ENCODE peak calls at places on chromosomes 5 and 9, in six cellular contexts. One of them, this sample, is unnamed.

GRCh38 chr5:124257048-124257447 is 489.4 kb downstream of the ZNF608 start:
- DNase-seq in mucosa of descending colon: no peak
- DNase-seq in AG09319: no peak
- DNase-seq in omental fat pad: no peak
- DNase-seq in WERI-Rb-1: no peak
- DNase-seq in fibroblast of mammary gland: no peak
- DNase-seq in this sample: no peak

GRCh38 chr5:92518318-92518913 is 1062.6 kb downstream of the NR2F1-AS1 start:
- DNase-seq in omental fat pad: no peak
- DNase-seq in mucosa of descending colon: peak
- DNase-seq in fibroblast of mammary gland: peak
- DNase-seq in WERI-Rb-1: no peak
- DNase-seq in AG09319: no peak
- DNase-seq in this sample: peak

GRCh38 chr9:126894052-126894603 is 20.5 kb upstream of the RALGPS1 start:
- DNase-seq in AG09319: no peak
- DNase-seq in omental fat pad: no peak
- DNase-seq in mucosa of descending colon: no peak
- DNase-seq in fibroblast of mammary gland: peak
- DNase-seq in WERI-Rb-1: no peak
- DNase-seq in this sample: peak

GRCh38 chr9:117448066-117448465 is 33.2 kb upstream of the ASTN2 start:
- DNase-seq in WERI-Rb-1: no peak
- DNase-seq in mucosa of descending colon: no peak
- DNase-seq in AG09319: no peak
- DNase-seq in fibroblast of mammary gland: no peak
- DNase-seq in omental fat pad: no peak
- DNase-seq in this sample: no peak

GRCh38 chr5:5014836-5015235 is 125.3 kb upstream of the ADAMTS16 start:
- DNase-seq in mucosa of descending colon: no peak
- DNase-seq in omental fat pad: no peak
- DNase-seq in fibroblast of mammary gland: peak
- DNase-seq in WERI-Rb-1: no peak
- DNase-seq in AG09319: no peak
- DNase-seq in this sample: no peak

GRCh38 chr9:107455461-107456155 is 34.0 kb downstream of the KLF4 start:
- DNase-seq in WERI-Rb-1: no peak
- DNase-seq in omental fat pad: no peak
- DNase-seq in AG09319: no peak
- DNase-seq in mucosa of descending colon: no peak
- DNase-seq in fibroblast of mammary gland: no peak
- DNase-seq in this sample: no peak

GRCh38 chr5:142143878-142144277 is 35.3 kb downstream of the NDFIP1 start:
- DNase-seq in WERI-Rb-1: no peak
- DNase-seq in AG09319: no peak
- DNase-seq in mucosa of descending colon: no peak
- DNase-seq in fibroblast of mammary gland: peak
- DNase-seq in omental fat pad: no peak
- DNase-seq in this sample: no peak

GRCh38 chr9:105416840-105417239 is 31.0 kb upstream of the FSD1L start:
- DNase-seq in fibroblast of mammary gland: no peak
- DNase-seq in omental fat pad: no peak
- DNase-seq in mucosa of descending colon: no peak
- DNase-seq in AG09319: no peak
- DNase-seq in WERI-Rb-1: no peak
- DNase-seq in this sample: no peak

GRCh38 chr9:108894225-108894997 is 32.3 kb downstream of the ACTL7A start:
- DNase-seq in AG09319: no peak
- DNase-seq in mucosa of descending colon: no peak
- DNase-seq in fibroblast of mammary gland: no peak
- DNase-seq in omental fat pad: no peak
- DNase-seq in WERI-Rb-1: no peak
- DNase-seq in this sample: no peak

GRCh38 chr5:175922192-175922885 is 45.8 kb downstream of the THOC3 start:
- DNase-seq in WERI-Rb-1: no peak
- DNase-seq in mucosa of descending colon: no peak
- DNase-seq in AG09319: peak
- DNase-seq in omental fat pad: no peak
- DNase-seq in fibroblast of mammary gland: peak
- DNase-seq in this sample: peak

GRCh38 chr9:96219615-96220257 is 82.2 kb downstream of the HSD17B3 start:
- DNase-seq in omental fat pad: no peak
- DNase-seq in mucosa of descending colon: peak
- DNase-seq in AG09319: no peak
- DNase-seq in fibroblast of mammary gland: peak
- DNase-seq in WERI-Rb-1: peak
- DNase-seq in this sample: no peak

GRCh38 chr9:88722753-88723152 is 187.8 kb downstream of the NXNL2 start:
- DNase-seq in AG09319: no peak
- DNase-seq in WERI-Rb-1: no peak
- DNase-seq in mucosa of descending colon: no peak
- DNase-seq in fibroblast of mammary gland: no peak
- DNase-seq in omental fat pad: no peak
- DNase-seq in this sample: no peak

GRCh38 chr9:120151806-120152205 is 428.2 kb downstream of the CDK5RAP2 start:
- DNase-seq in fibroblast of mammary gland: no peak
- DNase-seq in mucosa of descending colon: no peak
- DNase-seq in AG09319: no peak
- DNase-seq in omental fat pad: no peak
- DNase-seq in WERI-Rb-1: peak
- DNase-seq in this sample: no peak

GRCh38 chr9:134403682-134404301 is 77.5 kb downstream of the RXRA start:
- DNase-seq in omental fat pad: no peak
- DNase-seq in AG09319: peak
- DNase-seq in fibroblast of mammary gland: peak
- DNase-seq in mucosa of descending colon: peak
- DNase-seq in WERI-Rb-1: no peak
- DNase-seq in this sample: peak

GRCh38 chr9:73081979-73082657 is 69.5 kb upstream of the ANXA1 start:
- DNase-seq in WERI-Rb-1: no peak
- DNase-seq in mucosa of descending colon: peak
- DNase-seq in AG09319: peak
- DNase-seq in omental fat pad: no peak
- DNase-seq in fibroblast of mammary gland: peak
- DNase-seq in this sample: peak

GRCh38 chr5:72066658-72067057 is 40.6 kb upstream of the MAP1B start:
- DNase-seq in fibroblast of mammary gland: peak
- DNase-seq in AG09319: peak
- DNase-seq in WERI-Rb-1: no peak
- DNase-seq in mucosa of descending colon: no peak
- DNase-seq in omental fat pad: no peak
- DNase-seq in this sample: no peak

GRCh38 chr9:89814340-89815040 is 209.7 kb downstream of the GADD45G start:
- DNase-seq in WERI-Rb-1: peak
- DNase-seq in AG09319: no peak
- DNase-seq in mucosa of descending colon: no peak
- DNase-seq in omental fat pad: no peak
- DNase-seq in fibroblast of mammary gland: peak
- DNase-seq in this sample: no peak

GRCh38 chr5:175889910-175890684 is 18.7 kb downstream of the CPLX2 start:
- DNase-seq in mucosa of descending colon: no peak
- DNase-seq in WERI-Rb-1: no peak
- DNase-seq in omental fat pad: no peak
- DNase-seq in AG09319: no peak
- DNase-seq in fibroblast of mammary gland: no peak
- DNase-seq in this sample: no peak

GRCh38 chr5:112109331-112109993 is 309.6 kb downstream of the EPB41L4A start:
- DNase-seq in AG09319: peak
- DNase-seq in WERI-Rb-1: peak
- DNase-seq in omental fat pad: no peak
- DNase-seq in mucosa of descending colon: peak
- DNase-seq in fibroblast of mammary gland: peak
- DNase-seq in this sample: peak

GRCh38 chr5:93735378-93735777 is 6.0 kb downstream of the POU5F2 start:
- DNase-seq in fibroblast of mammary gland: peak
- DNase-seq in AG09319: no peak
- DNase-seq in omental fat pad: no peak
- DNase-seq in WERI-Rb-1: no peak
- DNase-seq in mucosa of descending colon: no peak
- DNase-seq in this sample: no peak

GRCh38 chr5:160434022-160434531 is 12.4 kb downstream of the PTTG1 start:
- DNase-seq in omental fat pad: no peak
- DNase-seq in mucosa of descending colon: no peak
- DNase-seq in WERI-Rb-1: peak
- DNase-seq in AG09319: no peak
- DNase-seq in fibroblast of mammary gland: no peak
- DNase-seq in this sample: no peak

GRCh38 chr9:126805546-126806262 is 864 bp downstream of the ZBTB43 start:
- DNase-seq in fibroblast of mammary gland: peak
- DNase-seq in WERI-Rb-1: peak
- DNase-seq in mucosa of descending colon: peak
- DNase-seq in omental fat pad: peak
- DNase-seq in AG09319: no peak
- DNase-seq in this sample: no peak

GRCh38 chr9:133141833-133142594 is 21.0 kb upstream of the RALGDS start:
- DNase-seq in AG09319: no peak
- DNase-seq in WERI-Rb-1: no peak
- DNase-seq in mucosa of descending colon: no peak
- DNase-seq in fibroblast of mammary gland: no peak
- DNase-seq in omental fat pad: no peak
- DNase-seq in this sample: no peak

GRCh38 chr5:123095694-123096120 is 6.7 kb downstream of the PRDM6 start:
- DNase-seq in WERI-Rb-1: no peak
- DNase-seq in mucosa of descending colon: no peak
- DNase-seq in AG09319: no peak
- DNase-seq in fibroblast of mammary gland: no peak
- DNase-seq in omental fat pad: no peak
- DNase-seq in this sample: no peak

GRCh38 chr9:126626117-126627022 is 12.6 kb downstream of the LMX1B start:
- DNase-seq in WERI-Rb-1: no peak
- DNase-seq in fibroblast of mammary gland: no peak
- DNase-seq in omental fat pad: no peak
- DNase-seq in AG09319: no peak
- DNase-seq in mucosa of descending colon: no peak
- DNase-seq in this sample: no peak

GRCh38 chr9:108996653-108997052 is 16.6 kb downstream of the CTNNAL1 start:
- DNase-seq in fibroblast of mammary gland: no peak
- DNase-seq in mucosa of descending colon: no peak
- DNase-seq in omental fat pad: no peak
- DNase-seq in WERI-Rb-1: no peak
- DNase-seq in AG09319: no peak
- DNase-seq in this sample: no peak

GRCh38 chr5:72314571-72315172 is 5.4 kb downstream of the MRPS27 start:
- DNase-seq in fibroblast of mammary gland: peak
- DNase-seq in WERI-Rb-1: no peak
- DNase-seq in AG09319: no peak
- DNase-seq in omental fat pad: no peak
- DNase-seq in mucosa of descending colon: peak
- DNase-seq in this sample: no peak

GRCh38 chr9:121169094-121169601 is 32.5 kb downstream of the RAB14 start:
- DNase-seq in AG09319: no peak
- DNase-seq in omental fat pad: no peak
- DNase-seq in WERI-Rb-1: no peak
- DNase-seq in fibroblast of mammary gland: peak
- DNase-seq in mucosa of descending colon: no peak
- DNase-seq in this sample: peak

GRCh38 chr5:72293495-72294055 is 26.5 kb downstream of the MRPS27 start:
- DNase-seq in AG09319: no peak
- DNase-seq in WERI-Rb-1: no peak
- DNase-seq in omental fat pad: no peak
- DNase-seq in fibroblast of mammary gland: no peak
- DNase-seq in mucosa of descending colon: no peak
- DNase-seq in this sample: no peak

GRCh38 chr9:35333551-35333950 is 156.4 kb upstream of the RUSC2 start:
- DNase-seq in WERI-Rb-1: no peak
- DNase-seq in mucosa of descending colon: no peak
- DNase-seq in omental fat pad: no peak
- DNase-seq in fibroblast of mammary gland: peak
- DNase-seq in AG09319: no peak
- DNase-seq in this sample: no peak

DNA sequence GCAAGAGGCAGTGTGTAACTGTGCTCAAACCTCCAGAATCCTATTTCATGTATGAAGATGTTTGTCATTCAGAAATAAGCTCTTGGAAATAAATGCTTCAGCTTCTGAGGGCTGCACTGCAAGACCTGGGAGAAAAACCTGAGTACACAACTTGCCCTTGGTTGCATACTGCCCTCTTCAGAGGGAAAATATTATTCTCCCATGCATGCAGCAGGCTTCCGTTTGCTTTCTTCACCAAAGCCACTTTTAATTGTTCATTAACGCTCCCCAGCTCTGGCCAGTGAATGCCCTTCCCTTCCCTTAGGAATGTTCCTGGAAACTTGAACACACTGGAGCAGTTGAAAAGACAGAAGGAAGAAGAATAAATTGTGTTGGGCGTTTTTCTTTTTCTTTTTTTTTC is 2.5 kb upstream of the WHRN start:
- DNase-seq in WERI-Rb-1: peak
- DNase-seq in mucosa of descending colon: peak
- DNase-seq in fibroblast of mammary gland: peak
- DNase-seq in omental fat pad: no peak
- DNase-seq in AG09319: no peak
- DNase-seq in this sample: no peak
- TF ChIP-seq CTCF in WERI-Rb-1: peak
- TF ChIP-seq CTCF in mucosa of descending colon: no peak
- TF ChIP-seq CTCF in fibroblast of mammary gland: peak
- TF ChIP-seq CTCF in omental fat pad: no peak
- TF ChIP-seq CTCF in AG09319: peak
- TF ChIP-seq CTCF in this sample: peak

GRCh38 chr5:146906803-146907202 is 28.2 kb upstream of the PPP2R2B start:
- DNase-seq in omental fat pad: no peak
- DNase-seq in mucosa of descending colon: no peak
- DNase-seq in fibroblast of mammary gland: no peak
- DNase-seq in AG09319: no peak
- DNase-seq in WERI-Rb-1: peak
- DNase-seq in this sample: no peak
- TF ChIP-seq CTCF in omental fat pad: no peak
- TF ChIP-seq CTCF in mucosa of descending colon: no peak
- TF ChIP-seq CTCF in fibroblast of mammary gland: no peak
- TF ChIP-seq CTCF in AG09319: no peak
- TF ChIP-seq CTCF in WERI-Rb-1: peak
- TF ChIP-seq CTCF in this sample: no peak

DNA sequence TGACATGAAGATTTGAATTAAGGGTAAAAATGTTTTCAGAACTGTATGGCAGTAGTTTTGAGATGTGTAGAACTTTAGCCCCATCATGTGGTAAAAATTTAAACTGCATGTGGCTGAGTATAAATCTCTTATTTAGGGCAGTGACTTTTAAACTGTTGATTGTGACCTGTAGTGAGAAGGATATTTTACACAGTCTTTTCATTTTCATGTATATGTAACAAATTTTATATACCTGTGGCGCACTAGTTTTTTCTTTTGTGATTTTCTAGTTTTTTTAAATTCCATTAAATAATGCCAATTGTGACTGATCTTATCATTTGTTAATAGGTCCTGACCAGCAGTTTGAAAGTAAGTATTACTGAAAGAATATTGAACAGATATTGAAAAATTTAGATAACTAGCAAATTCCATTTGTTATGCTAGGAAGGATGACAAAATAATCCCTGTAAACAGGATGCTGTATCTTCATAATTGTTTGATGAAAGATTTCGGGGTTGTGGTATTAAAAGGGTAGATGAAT is 47.2 kb downstream of the GPBP1 start:
- DNase-seq in mucosa of descending colon: peak
- DNase-seq in omental fat pad: no peak
- DNase-seq in AG09319: peak
- DNase-seq in fibroblast of mammary gland: peak
- DNase-seq in WERI-Rb-1: no peak
- DNase-seq in this sample: peak
- TF ChIP-seq CTCF in mucosa of descending colon: peak
- TF ChIP-seq CTCF in omental fat pad: no peak
- TF ChIP-seq CTCF in AG09319: peak
- TF ChIP-seq CTCF in fibroblast of mammary gland: peak
- TF ChIP-seq CTCF in WERI-Rb-1: peak
- TF ChIP-seq CTCF in this sample: peak

GRCh38 chr9:128818839-128819715 is 777 bp downstream of the ENDOG start:
- DNase-seq in mucosa of descending colon: peak
- DNase-seq in omental fat pad: no peak
- DNase-seq in AG09319: no peak
- DNase-seq in fibroblast of mammary gland: no peak
- DNase-seq in WERI-Rb-1: peak
- DNase-seq in this sample: no peak
- TF ChIP-seq CTCF in mucosa of descending colon: no peak
- TF ChIP-seq CTCF in omental fat pad: no peak
- TF ChIP-seq CTCF in AG09319: no peak
- TF ChIP-seq CTCF in fibroblast of mammary gland: no peak
- TF ChIP-seq CTCF in WERI-Rb-1: no peak
- TF ChIP-seq CTCF in this sample: no peak